ENCODE peak calls at places on chromosome 11, in eight cellular contexts. J is right lobe of liver, G is thoracic aorta, K is transverse colon, A is astrocyte of the spinal cord, S is esophagus squamous epithelium, E is fibroblast of lung, L is HFF-Myc. V is an unnamed sample.

GRCh38 chr11:132072044-132072879 is 701.8 kb downstream of the NTM start:
- DNase-seq in J (no peak), E (peak), L (peak), K (no peak), S (no peak), A (peak), G (no peak), V (no peak)

GRCh38 chr11:134374171-134374570 is 37.9 kb downstream of the B3GAT1 start:
- DNase-seq in K (no peak), G (no peak), L (no peak), S (no peak), E (no peak), J (no peak), A (no peak), V (peak)

GRCh38 chr11:67400942-67401494 is 640 bp downstream of the PPP1CA start:
- DNase-seq in S (no peak), J (no peak), K (no peak), G (no peak), L (no peak), E (no peak), A (no peak), V (no peak)

GRCh38 chr11:9973921-9974320 is 310.0 kb downstream of the SWAP70 start:
- DNase-seq in E (peak), S (no peak), G (no peak), A (no peak), J (no peak), K (no peak), L (no peak), V (no peak)

GRCh38 chr11:32259641-32260081 is 168.8 kb downstream of the RCN1 start:
- DNase-seq in J (peak), A (peak), L (no peak), S (no peak), K (peak), E (peak), G (no peak), V (no peak)

GRCh38 chr11:23931443-23931842 is 565.4 kb upstream of the LUZP2 start:
- DNase-seq in L (no peak), J (no peak), G (no peak), K (no peak), S (no peak), E (no peak), A (no peak), V (no peak)

GRCh38 chr11:13120691-13121090 is 111.6 kb downstream of the RASSF10 start:
- DNase-seq in E (peak), K (no peak), A (peak), S (no peak), G (no peak), L (peak), J (no peak), V (no peak)

GRCh38 chr11:68890490-68891231 is 13.0 kb downstream of the MRPL21 start:
- DNase-seq in K (peak), L (peak), A (peak), E (peak), J (no peak), S (no peak), G (peak), V (no peak)

GRCh38 chr11:74739546-74740270 is 8.5 kb upstream of the CHRDL2 start:
- DNase-seq in G (no peak), A (peak), L (no peak), J (peak), S (no peak), E (peak), K (peak), V (peak)

GRCh38 chr11:72493426-72494108 is 59.2 kb upstream of the CLPB start:
- DNase-seq in J (no peak), G (no peak), L (no peak), A (no peak), E (peak), K (no peak), S (no peak), V (no peak)

GRCh38 chr11:19814421-19814820 is 101.8 kb downstream of the NAV2 start:
- DNase-seq in S (no peak), G (no peak), E (no peak), K (no peak), A (no peak), L (no peak), J (no peak), V (no peak)

GRCh38 chr11:74388678-74389327 is 9.4 kb downstream of the PGM2L1 start:
- DNase-seq in E (peak), A (peak), J (peak), K (peak), G (peak), L (peak), S (no peak), V (peak)

GRCh38 chr11:73191151-73191550 is 26.9 kb upstream of the P2RY2 start:
- DNase-seq in A (no peak), L (no peak), S (no peak), E (no peak), J (peak), G (no peak), K (no peak), V (peak)

GRCh38 chr11:60939828-60940227 is 12.1 kb downstream of the SLC15A3 start:
- DNase-seq in G (no peak), E (no peak), J (no peak), K (no peak), S (no peak), L (no peak), A (no peak), V (no peak)

GRCh38 chr11:116112031-116112935 is 608.1 kb upstream of the CADM1 start:
- DNase-seq in K (no peak), J (no peak), S (no peak), L (no peak), E (no peak), G (no peak), A (no peak), V (peak)

GRCh38 chr11:70717961-70718595 is 319.7 kb downstream of the CTTN start:
- DNase-seq in L (no peak), K (no peak), S (no peak), G (no peak), J (no peak), E (peak), A (no peak), V (peak)

GRCh38 chr11:12556788-12557384 is 117.3 kb upstream of the TEAD1 start:
- DNase-seq in L (peak), J (peak), K (peak), E (peak), A (peak), S (no peak), G (peak), V (no peak)

GRCh38 chr11:67286621-67287333 is 2.3 kb upstream of the ANKRD13D start:
- DNase-seq in L (no peak), K (no peak), G (no peak), E (no peak), J (no peak), S (no peak), A (no peak), V (no peak)

GRCh38 chr11:13210424-13210823 is 67.2 kb upstream of the BMAL1 start:
- DNase-seq in S (no peak), L (peak), G (no peak), A (peak), E (peak), K (peak), J (peak), V (peak)

GRCh38 chr11:117815262-117815803 is 9.2 kb downstream of the FXYD2 start:
- DNase-seq in S (peak), L (no peak), K (peak), G (no peak), J (no peak), A (no peak), E (no peak), V (no peak)

GRCh38 chr11:23605001-23605400 is 744.7 kb upstream of the CCDC179 start:
- DNase-seq in S (no peak), A (no peak), L (no peak), E (no peak), J (no peak), K (no peak), G (no peak), V (no peak)

GRCh38 chr11:124394408-124394807 is 4.4 kb downstream of the OR8B3 start:
- DNase-seq in L (no peak), K (no peak), A (peak), E (peak), G (no peak), S (no peak), J (no peak), V (no peak)

GRCh38 chr11:91219501-91219900 is 996.7 kb upstream of the CHORDC1 start:
- DNase-seq in L (no peak), G (no peak), A (peak), E (peak), S (no peak), J (no peak), K (no peak), V (no peak)

GRCh38 chr11:19441752-19442553 is 201.2 kb upstream of the E2F8 start:
- DNase-seq in K (no peak), E (peak), S (no peak), J (no peak), G (peak), L (peak), A (peak), V (no peak)

GRCh38 chr11:66317766-66318575 is 1.1 kb upstream of the CD248 start:
- DNase-seq in E (peak), K (peak), G (no peak), L (peak), A (peak), S (no peak), J (peak), V (peak)

GRCh38 chr11:60810151-60810550 is 25.0 kb downstream of the MS4A10 start:
- DNase-seq in L (no peak), A (no peak), G (no peak), J (no peak), S (no peak), E (no peak), K (no peak), V (no peak)

GRCh38 chr11:116976941-116977570 is 121.2 kb downstream of the SIK3 start:
- DNase-seq in E (peak), K (no peak), G (no peak), L (no peak), A (no peak), J (no peak), S (no peak), V (no peak)

GRCh38 chr11:113694390-113694789 is 11.7 kb downstream of the TMPRSS5 start:
- DNase-seq in K (no peak), A (no peak), E (no peak), G (no peak), S (no peak), L (no peak), J (no peak), V (no peak)

GRCh38 chr11:113689711-113690618 is 16.1 kb downstream of the TMPRSS5 start:
- DNase-seq in K (no peak), S (no peak), L (no peak), A (no peak), G (no peak), E (no peak), J (no peak), V (no peak)

GRCh38 chr11:113693030-113693429 is 13.1 kb downstream of the TMPRSS5 start:
- DNase-seq in L (no peak), K (no peak), S (no peak), J (no peak), E (no peak), A (no peak), G (no peak), V (no peak)

GRCh38 chr11:113695207-113695606 is 10.9 kb downstream of the TMPRSS5 start:
- DNase-seq in E (no peak), J (no peak), A (no peak), K (no peak), S (no peak), L (no peak), G (no peak), V (no peak)

GRCh38 chr11:113690619-113691569 is 15.2 kb downstream of the TMPRSS5 start:
- DNase-seq in G (no peak), A (peak), S (no peak), L (peak), J (no peak), K (peak), E (peak), V (no peak)
- TF ChIP-seq CTCF in G (no peak), A (peak), S (no peak), L (peak), J (peak), K (no peak), E (peak), V (peak)

GRCh38 chr11:126485021-126485781 is 129.7 kb downstream of the ST3GAL4 start:
- DNase-seq in G (no peak), L (no peak), S (no peak), K (no peak), A (peak), J (no peak), E (peak), V (no peak)
- TF ChIP-seq CTCF in G (no peak), L (no peak), S (no peak), K (no peak), A (no peak), J (no peak), E (peak), V (no peak)

DNA sequence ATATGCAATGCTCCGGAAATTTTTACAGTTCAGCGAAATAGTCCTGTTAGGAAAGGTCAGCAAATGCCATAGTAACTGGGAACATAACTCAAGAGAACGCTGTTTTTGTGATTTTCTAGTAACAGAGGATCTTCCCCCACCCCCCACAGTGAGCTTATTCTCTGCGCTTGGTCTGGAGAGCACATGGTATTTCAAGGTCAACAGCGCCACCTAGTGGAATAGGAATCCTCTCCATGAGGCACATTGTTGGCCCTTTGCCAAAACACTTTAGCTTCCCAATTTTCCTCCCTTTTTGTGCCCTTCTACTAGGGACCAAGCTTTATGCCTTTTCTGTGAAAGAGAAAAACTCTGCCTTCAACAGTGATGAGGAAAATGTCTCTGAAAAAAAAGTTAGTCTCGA is 13.2 kb upstream of the OR4C12 start:
- DNase-seq in K (no peak), E (peak), J (peak), A (no peak), S (no peak), L (peak), G (no peak), V (peak)
- TF ChIP-seq CTCF in K (peak), E (peak), J (peak), A (no peak), S (peak), L (peak), G (no peak), V (peak)

GRCh38 chr11:103035656-103036434 is 56.1 kb downstream of the DCUN1D5 start:
- DNase-seq in A (peak), L (peak), G (no peak), J (no peak), E (peak), K (no peak), S (no peak), V (no peak)
- TF ChIP-seq CTCF in A (peak), L (peak), G (peak), J (peak), E (peak), K (peak), S (peak), V (peak)